ENCODE peak calls at places on chromosomes 2 and 18, in five cellular contexts. L is suprapubic skin, X is cardiac muscle cell, Z is uterus, N is PC-3. O is an unnamed sample.

GRCh38 chr2:225756198-225756597 is 356.7 kb downstream of the NYAP2 start:
- DNase-seq in X (peak; percentile 28), Z (no peak), N (no peak), L (no peak), O (no peak)

GRCh38 chr2:188628989-188629889 is 337.6 kb downstream of the GULP1 start:
- DNase-seq in Z (no peak), L (no peak), X (peak; percentile 45), N (peak; percentile 93), O (peak; percentile 28)

GRCh38 chr2:185385157-185385556 is 353.4 kb upstream of the FSIP2 start:
- DNase-seq in X (no peak), N (no peak), Z (no peak), L (no peak), O (no peak)

GRCh38 chr2:77104554-77104953 is 417.6 kb downstream of the LRRTM4 start:
- DNase-seq in N (no peak), L (no peak), X (no peak), Z (no peak), O (no peak)

GRCh38 chr2:45851111-45851510 is 199.6 kb downstream of the PRKCE start:
- DNase-seq in Z (no peak), L (no peak), X (no peak), N (peak; percentile 59), O (no peak)

GRCh38 chr2:233917146-233917545 is at the start of gene TRPM8:
- DNase-seq in L (no peak), X (no peak), Z (no peak), N (no peak), O (no peak)

GRCh38 chr2:145460151-145460550 is 940.2 kb upstream of the ZEB2 start:
- DNase-seq in Z (no peak), L (no peak), X (peak; percentile 2), N (no peak), O (no peak)

GRCh38 chr2:2271471-2271941 is 59.6 kb downstream of the MYT1L start:
- DNase-seq in X (no peak), L (no peak), Z (no peak), N (peak; percentile 20), O (no peak)

GRCh38 chr18:48151421-48152095 is 221.1 kb upstream of the SMAD2 start:
- DNase-seq in L (no peak), N (no peak), X (no peak), Z (no peak), O (no peak)

GRCh38 chr18:24561369-24561768 is 100.9 kb downstream of the HRH4 start:
- DNase-seq in X (no peak), L (no peak), Z (no peak), N (no peak), O (no peak)

GRCh38 chr2:176449852-176450251 is 180.6 kb downstream of the MTX2 start:
- DNase-seq in Z (no peak), N (no peak), L (no peak), X (no peak), O (no peak)

GRCh38 chr2:89850481-89850880 is 1159.0 kb downstream of the RPIA start:
- DNase-seq in L (no peak), X (no peak), Z (no peak), N (no peak), O (no peak)

GRCh38 chr2:54470241-54470938 is 14.3 kb downstream of the SPTBN1 start:
- DNase-seq in L (no peak), N (no peak), Z (no peak), X (peak; percentile 88), O (no peak)

GRCh38 chr2:63842149-63843061 is 709 bp downstream of the UGP2 start:
- DNase-seq in X (peak; percentile 77), N (peak; percentile 64), Z (peak; percentile 40), L (peak; percentile 74), O (peak; percentile 27)

GRCh38 chr2:22626621-22627020 is 758.4 kb upstream of the KLHL29 start:
- DNase-seq in N (no peak), Z (no peak), L (no peak), X (no peak), O (no peak)

GRCh38 chr2:171167352-171167997 is 6.8 kb upstream of the TLK1 start:
- DNase-seq in N (no peak), X (peak; percentile 49), L (no peak), Z (no peak), O (no peak)

GRCh38 chr2:85188852-85189251 is 55.7 kb downstream of the TCF7L1 start:
- DNase-seq in X (no peak), N (peak; percentile 21), Z (no peak), L (peak; percentile 6), O (no peak)

GRCh38 chr18:42480521-42480920 is 525.5 kb downstream of the PIK3C3 start:
- DNase-seq in Z (no peak), L (no peak), N (no peak), X (no peak), O (no peak)

GRCh38 chr2:237217995-237218621 is 132.4 kb downstream of the COPS8 start:
- DNase-seq in Z (no peak), X (no peak), N (no peak), L (no peak), O (no peak)

GRCh38 chr2:53353372-53354111 is 414.1 kb upstream of the CHAC2 start:
- DNase-seq in N (peak; percentile 67), X (no peak), Z (no peak), L (no peak), O (no peak)

GRCh38 chr18:45416168-45416567 is 199.1 kb upstream of the SLC14A2 start:
- DNase-seq in X (no peak), L (no peak), Z (peak; percentile 49), N (no peak), O (no peak)

GRCh38 chr2:227597993-227598392 is 700 bp upstream of the SCYGR2 start:
- DNase-seq in N (peak; percentile 42), X (no peak), Z (no peak), L (no peak), O (no peak)

GRCh38 chr2:149050188-149050587 is 11.7 kb downstream of the LYPD6B start:
- DNase-seq in X (peak; percentile 52), N (no peak), Z (no peak), L (no peak), O (no peak)

GRCh38 chr2:60440080-60440753 is 113.2 kb downstream of the BCL11A start:
- DNase-seq in L (no peak), X (no peak), Z (no peak), N (no peak), O (no peak)

GRCh38 chr2:133371286-133371685 is 197.0 kb downstream of the NCKAP5 start:
- DNase-seq in X (no peak), L (no peak), Z (no peak), N (no peak), O (no peak)

GRCh38 chr2:139911150-139911549 is 1131.0 kb upstream of the NXPH2 start:
- DNase-seq in L (no peak), Z (no peak), X (no peak), N (no peak), O (no peak)

GRCh38 chr2:174632847-174633620 is 35.4 kb upstream of the WIPF1 start:
- DNase-seq in L (no peak), Z (no peak), N (no peak), X (peak; percentile 43), O (no peak)

GRCh38 chr2:191249131-191249813 is 4.1 kb downstream of the MYO1B start:
- DNase-seq in L (no peak), N (no peak), Z (no peak), X (peak; percentile 18), O (no peak)
- H3K4me1 ChIP-seq in L (peaks cover 35% of the 10 kb centered on the region), N (peaks cover 50% of the 10 kb centered on the region), Z (no peaks in the 10 kb centered on the region), X (peaks cover 46% of the 10 kb centered on the region), O (peaks cover 2% of the 10 kb centered on the region)

DNA sequence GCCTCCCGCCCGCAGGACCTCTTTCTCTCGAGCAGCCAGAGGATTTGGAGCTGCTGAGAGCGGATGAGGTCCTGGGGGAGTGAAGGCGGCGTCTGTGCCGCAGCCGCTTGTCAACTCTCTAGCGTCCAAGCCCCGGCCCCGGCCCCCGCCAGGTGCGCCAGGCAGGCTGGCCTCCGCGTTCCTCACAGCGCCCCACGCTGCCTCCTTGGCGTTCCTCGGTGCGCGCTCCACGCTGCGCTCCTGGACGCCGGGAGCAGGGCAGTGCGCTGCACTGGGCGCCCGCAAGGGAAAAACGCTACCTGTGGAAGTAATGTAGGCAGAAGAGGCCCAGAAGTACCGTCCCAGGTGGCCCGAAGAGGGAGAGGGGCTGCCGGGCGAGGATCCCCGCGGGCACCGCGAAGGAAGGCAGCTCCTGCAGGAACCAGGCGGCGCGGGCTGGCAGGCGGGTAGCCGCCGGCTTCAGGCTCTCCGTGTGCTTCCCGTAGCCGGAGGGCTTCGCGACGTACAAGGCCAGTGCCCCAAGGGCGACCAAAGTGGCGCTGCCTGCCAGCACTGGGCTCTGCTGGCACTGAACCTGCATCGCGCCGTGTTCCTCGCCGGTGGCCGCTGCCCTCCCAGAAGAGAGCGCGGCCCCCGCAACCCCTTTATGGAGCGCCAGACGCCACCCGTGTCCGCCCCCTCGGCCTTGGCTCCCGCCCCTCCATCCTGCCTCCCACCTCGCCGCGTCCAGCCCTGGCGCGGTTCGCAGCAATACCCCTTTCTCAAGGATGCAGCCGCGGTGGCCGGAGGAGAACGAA is at the start of gene SRD5A2:
- DNase-seq in X (no peak), Z (no peak), L (no peak), N (no peak), O (peak; percentile 22)
- H3K27me3 ChIP-seq in X (peaks cover 70% of the 10 kb centered on the region), Z (no peaks in the 10 kb centered on the region), L (peaks cover 35% of the 10 kb centered on the region), N (peaks cover 28% of the 10 kb centered on the region), O (peaks cover 2% of the 10 kb centered on the region)

GRCh38 chr2:110737783-110738182 is 5.4 kb downstream of the ACOXL start:
- DNase-seq in X (no peak), N (no peak), L (no peak), Z (no peak), O (no peak)

GRCh38 chr2:110741491-110741980 is 9.2 kb downstream of the ACOXL start:
- DNase-seq in Z (no peak), N (peak; percentile 97), X (peak; percentile 42), L (no peak), O (no peak)

GRCh38 chr2:110742412-110742811 is 10.0 kb downstream of the ACOXL start:
- DNase-seq in N (no peak), X (no peak), Z (no peak), L (no peak), O (no peak)

GRCh38 chr2:110743600-110743999 is 11.2 kb downstream of the ACOXL start:
- DNase-seq in X (no peak), Z (no peak), L (no peak), N (no peak), O (no peak)

GRCh38 chr2:110740747-110741349 is 8.5 kb downstream of the ACOXL start:
- DNase-seq in N (peak; percentile 90), Z (no peak), L (no peak), X (no peak), O (no peak)
- H3K27ac ChIP-seq in N (peak overlapping the region; percentile 95), Z (no peak overlapping the region), L (no peak overlapping the region), X (peak overlapping the region; percentile 33), O (no peak overlapping the region)

GRCh38 chr18:31204833-31205232 is 42.2 kb upstream of the DSC1 start:
- DNase-seq in N (no peak), L (no peak), Z (no peak), X (no peak), O (no peak)

GRCh38 chr18:31203086-31203793 is 40.6 kb upstream of the DSC1 start:
- DNase-seq in N (no peak), X (peak; percentile 33), Z (no peak), L (no peak), O (peak; percentile 67)

GRCh38 chr18:31205273-31205672 is 42.6 kb upstream of the DSC1 start:
- DNase-seq in X (no peak), Z (no peak), L (no peak), N (no peak), O (no peak)

GRCh38 chr18:31204169-31204568 is 41.5 kb upstream of the DSC1 start:
- DNase-seq in N (no peak), Z (no peak), L (no peak), X (no peak), O (no peak)

DNA sequence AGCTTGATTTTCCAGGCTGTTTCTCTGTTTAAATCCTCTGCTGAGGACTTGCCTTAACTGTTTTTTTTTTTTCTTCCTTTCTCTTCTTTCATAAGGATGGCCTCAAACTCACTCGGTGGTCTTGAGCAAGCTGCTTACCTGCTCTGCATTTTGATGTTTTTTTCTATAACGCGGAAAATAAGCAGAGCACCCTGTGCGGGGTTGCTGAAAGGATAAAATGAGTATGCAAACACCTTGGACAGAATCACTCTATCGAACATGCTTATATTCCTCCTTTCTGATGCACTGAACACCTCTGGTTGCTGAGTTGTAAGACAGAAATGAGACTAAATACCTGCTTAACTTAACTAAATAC is 41.1 kb upstream of the DSC1 start:
- DNase-seq in X (no peak), N (no peak), L (no peak), Z (no peak), O (no peak)
- H3K4me1 ChIP-seq in X (peaks cover 16% of the 10 kb centered on the region), N (peaks cover 34% of the 10 kb centered on the region), L (peaks cover 26% of the 10 kb centered on the region), Z (no peaks in the 10 kb centered on the region), O (no peaks in the 10 kb centered on the region)

O was measured in right cardiac atrium.